ENCODE peak calls at places on chromosomes 3 and 15, in seven cellular contexts. Y is C1 segment of cervical spinal cord; W is stimulated activated CD8-positive, alpha-beta memory T cell treated with anti-CD3 and anti-CD28 coated beads, Interleukin-4, amount 100 ng/mL, for 1 hour; D is body of pancreas; E is HEK293T; Z is adrenal gland; H is activated T-cell treated with anti-CD3 and anti-CD28 coated beads for 1 hour. K is an unnamed sample.

GRCh38 chr3:139204756-139205155 is 139.1 kb upstream of the MRPS22 start:
- DNase-seq in Y (no peak), W (no peak), D (no peak), E (no peak), Z (no peak), H (no peak), K (no peak)

GRCh38 chr3:142888099-142888483 is 792 bp downstream of the PCOLCE2 start:
- DNase-seq in Y (no peak), W (no peak), D (peak), E (peak), Z (no peak), H (no peak), K (peak)

GRCh38 chr3:148643389-148643840 is 54.3 kb upstream of the AGTR1 start:
- DNase-seq in Y (no peak), W (no peak), D (no peak), E (no peak), Z (no peak), H (no peak), K (no peak)

GRCh38 chr3:116388867-116389385 is 56.4 kb downstream of the LSAMP start:
- DNase-seq in Y (no peak), W (no peak), D (no peak), E (no peak), Z (no peak), H (no peak), K (no peak)

GRCh38 chr3:81867875-81868274 is 106.4 kb upstream of the GBE1 start:
- DNase-seq in Y (no peak), W (no peak), D (no peak), E (no peak), Z (no peak), H (no peak), K (no peak)

GRCh38 chr3:61908344-61908743 is 347.0 kb downstream of the PTPRG start:
- DNase-seq in Y (no peak), W (no peak), D (no peak), E (no peak), Z (no peak), H (no peak), K (no peak)

GRCh38 chr3:58366699-58367098 is 34.0 kb downstream of the PXK start:
- DNase-seq in Y (no peak), W (no peak), D (no peak), E (no peak), Z (no peak), H (no peak), K (no peak)

GRCh38 chr3:196080997-196081833 is 675 bp downstream of the TFRC start:
- DNase-seq in Y (peak), W (no peak), D (peak), E (peak), Z (peak), H (peak), K (peak)

GRCh38 chr15:99967841-99968371 is 234.7 kb upstream of the LYSMD4 start:
- DNase-seq in Y (no peak), W (no peak), D (no peak), E (no peak), Z (peak), H (no peak), K (no peak)

GRCh38 chr3:144754076-144754783 is 782.6 kb downstream of the DIPK2A start:
- DNase-seq in Y (no peak), W (no peak), D (no peak), E (no peak), Z (no peak), H (no peak), K (no peak)

GRCh38 chr3:339346-339745 is 142.8 kb downstream of the CHL1 start:
- DNase-seq in Y (no peak), W (no peak), D (no peak), E (no peak), Z (no peak), H (no peak), K (no peak)

GRCh38 chr15:91912336-91912735 is 58.8 kb downstream of the SLCO3A1 start:
- DNase-seq in Y (no peak), W (no peak), D (no peak), E (no peak), Z (no peak), H (no peak), K (no peak)

GRCh38 chr15:94243418-94243817 is 12.1 kb downstream of the MCTP2 start:
- DNase-seq in Y (no peak), W (no peak), D (no peak), E (no peak), Z (no peak), H (no peak), K (no peak)

GRCh38 chr3:122184591-122184929 is 1.1 kb downstream of the CASR start:
- DNase-seq in Y (no peak), W (no peak), D (no peak), E (no peak), Z (no peak), H (no peak), K (no peak)